ENCODE peak calls at places on chromosomes 12 and 14, in five cellular contexts. C is CD8-positive, alpha-beta T cell; M is mammary epithelial cell; U is AG10803; Y is colonic mucosa. R is an unnamed sample.

GRCh38 chr12:116731801-116732200 is 6.1 kb downstream of the SPRING1 start:
- DNase-seq in M (no peak), C (no peak), U (no peak), Y (no peak), R (no peak)

GRCh38 chr14:22479781-22480464 is 109.1 kb downstream of the DAD1 start:
- DNase-seq in C (no peak), Y (no peak), M (no peak), U (peak; percentile 19), R (no peak)

GRCh38 chr12:49783917-49784676 is 42.7 kb downstream of the TMBIM6 start:
- DNase-seq in M (no peak), Y (no peak), C (no peak), U (peak; percentile 79), R (no peak)

GRCh38 chr12:123771261-123771660 is 9.2 kb downstream of the DNAH10 start:
- DNase-seq in C (no peak), U (no peak), M (no peak), Y (no peak), R (no peak)

GRCh38 chr12:26870491-26871419 is 37.8 kb upstream of the ITPR2 start:
- DNase-seq in U (peak; percentile 52), C (no peak), M (peak; percentile 72), Y (peak; percentile 47), R (no peak)

GRCh38 chr14:73909681-73910080 is 23.0 kb downstream of the ZNF410 start:
- DNase-seq in U (no peak), Y (no peak), C (no peak), M (no peak), R (no peak)

GRCh38 chr14:69487771-69488170 is 3.2 kb downstream of the PLEKHD1 start:
- DNase-seq in U (no peak), C (no peak), Y (no peak), M (no peak), R (no peak)

GRCh38 chr14:77024171-77024627 is 4.3 kb downstream of the IRF2BPL start:
- DNase-seq in Y (peak; percentile 75), C (peak; percentile 66), U (no peak), M (peak; percentile 65), R (no peak)

GRCh38 chr14:81176224-81176623 is 44.5 kb downstream of the GTF2A1 start:
- DNase-seq in C (no peak), Y (no peak), M (no peak), U (no peak), R (no peak)

GRCh38 chr12:9096563-9097176 is 19.0 kb downstream of the A2M start:
- DNase-seq in C (no peak), M (peak; percentile 17), Y (no peak), U (no peak), R (no peak)

GRCh38 chr14:68728342-68729106 is 64.3 kb downstream of the ZFP36L1 start:
- DNase-seq in Y (no peak), C (no peak), M (no peak), U (no peak), R (no peak)

GRCh38 chr12:74365178-74365964 is 172.3 kb upstream of the ATXN7L3B start:
- DNase-seq in M (peak; percentile 34), U (peak; percentile 11), C (no peak), Y (no peak), R (peak; percentile 8)

GRCh38 chr12:116662612-116663144 is 75.2 kb downstream of the SPRING1 start:
- DNase-seq in U (peak; percentile 43), C (no peak), Y (peak; percentile 62), M (peak; percentile 8), R (peak; percentile 8)

GRCh38 chr12:57770734-57771133 is 1.2 kb downstream of the METTL1 start:
- DNase-seq in M (no peak), U (no peak), Y (no peak), C (no peak), R (no peak)

GRCh38 chr14:60931206-60931605 is 49.7 kb downstream of the TRMT5 start:
- DNase-seq in M (no peak), Y (no peak), U (no peak), C (no peak), R (no peak)

GRCh38 chr14:103402700-103403099 is 17.5 kb downstream of the MARK3 start:
- DNase-seq in Y (no peak), U (peak; percentile 23), C (no peak), M (no peak), R (no peak)

GRCh38 chr12:58877243-58877743 is 43.0 kb downstream of the LRIG3 start:
- DNase-seq in Y (peak; percentile 32), C (no peak), M (peak; percentile 97), U (peak; percentile 86), R (no peak)

GRCh38 chr12:68280240-68280639 is 26.8 kb upstream of the IL22 start:
- DNase-seq in U (no peak), C (no peak), M (no peak), Y (no peak), R (no peak)

GRCh38 chr12:53063708-53064612 is 14.1 kb downstream of the TNS2 start:
- DNase-seq in M (no peak), U (peak; percentile 81), Y (peak; percentile 33), C (no peak), R (no peak)

GRCh38 chr12:54649825-54650224 is 1.7 kb upstream of the DCD start:
- DNase-seq in C (no peak), U (no peak), M (no peak), Y (no peak), R (no peak)

GRCh38 chr14:92710001-92710341 is 38.5 kb downstream of the LGMN start:
- DNase-seq in Y (no peak), U (no peak), C (no peak), M (no peak), R (no peak)

GRCh38 chr12:25495336-25496097 is 57.6 kb downstream of the LMNTD1 start:
- DNase-seq in C (no peak), Y (no peak), M (peak; percentile 85), U (peak; percentile 80), R (no peak)

GRCh38 chr14:79783061-79783460 is 428.2 kb downstream of the DIO2 start:
- DNase-seq in C (no peak), Y (no peak), M (no peak), U (no peak), R (no peak)

GRCh38 chr12:116594325-116595038 is 35.3 kb downstream of the MAP1LC3B2 start:
- DNase-seq in U (no peak), C (peak; percentile 78), Y (peak; percentile 35), M (no peak), R (no peak)

GRCh38 chr12:10189653-10190052 is 10.8 kb downstream of the TMEM52B start:
- DNase-seq in Y (no peak), M (no peak), C (no peak), U (peak; percentile 79), R (no peak)

GRCh38 chr14:92785601-92786426 is 8.3 kb upstream of the GOLGA5 start:
- DNase-seq in C (no peak), M (peak; percentile 64), Y (no peak), U (peak; percentile 63), R (no peak)

GRCh38 chr14:52883658-52884057 is 67.2 kb downstream of the FERMT2 start:
- DNase-seq in U (no peak), Y (no peak), C (no peak), M (no peak), R (no peak)

GRCh38 chr14:71725802-71726638 is 206.2 kb upstream of the RGS6 start:
- DNase-seq in C (no peak), Y (no peak), U (peak; percentile 89), M (peak; percentile 70), R (no peak)

GRCh38 chr12:69569236-69569635 is 16.0 kb upstream of the CCT2 start:
- DNase-seq in U (peak; percentile 55), M (peak; percentile 80), Y (no peak), C (no peak), R (no peak)

GRCh38 chr12:21234395-21234794 is 100.3 kb downstream of the SLCO1A2 start:
- DNase-seq in Y (no peak), C (no peak), U (no peak), M (no peak), R (no peak)

GRCh38 chr12:116760621-116761020 is 22.5 kb downstream of the RNFT2 start:
- DNase-seq in C (no peak), M (no peak), U (no peak), Y (no peak), R (no peak)

GRCh38 chr14:24072436-24072835 is 1.1 kb downstream of the CPNE6 start:
- DNase-seq in Y (no peak), M (no peak), U (no peak), C (no peak), R (no peak)

GRCh38 chr12:96258451-96258933 is 64.3 kb downstream of the ELK3 start:
- DNase-seq in U (peak; percentile 84), M (peak; percentile 39), Y (peak; percentile 37), C (no peak), R (no peak)

GRCh38 chr12:110280784-110281548 is at the start of gene ATP2A2:
- DNase-seq in M (peak; percentile 87), C (peak; percentile 93), Y (peak; percentile 90), U (peak; percentile 86), R (peak; percentile 86)
- TF ChIP-seq CTCF in M (no peak), C (no peak), Y (no peak), U (no peak), R (no peak)

GRCh38 chr12:109302358-109302757 is 6.7 kb downstream of the FOXN4 start:
- DNase-seq in Y (no peak), C (no peak), U (no peak), M (peak; percentile 9), R (no peak)
- TF ChIP-seq CTCF in Y (no peak), C (no peak), U (peak; percentile 23), M (peak; percentile 28), R (peak; percentile 30)

DNA sequence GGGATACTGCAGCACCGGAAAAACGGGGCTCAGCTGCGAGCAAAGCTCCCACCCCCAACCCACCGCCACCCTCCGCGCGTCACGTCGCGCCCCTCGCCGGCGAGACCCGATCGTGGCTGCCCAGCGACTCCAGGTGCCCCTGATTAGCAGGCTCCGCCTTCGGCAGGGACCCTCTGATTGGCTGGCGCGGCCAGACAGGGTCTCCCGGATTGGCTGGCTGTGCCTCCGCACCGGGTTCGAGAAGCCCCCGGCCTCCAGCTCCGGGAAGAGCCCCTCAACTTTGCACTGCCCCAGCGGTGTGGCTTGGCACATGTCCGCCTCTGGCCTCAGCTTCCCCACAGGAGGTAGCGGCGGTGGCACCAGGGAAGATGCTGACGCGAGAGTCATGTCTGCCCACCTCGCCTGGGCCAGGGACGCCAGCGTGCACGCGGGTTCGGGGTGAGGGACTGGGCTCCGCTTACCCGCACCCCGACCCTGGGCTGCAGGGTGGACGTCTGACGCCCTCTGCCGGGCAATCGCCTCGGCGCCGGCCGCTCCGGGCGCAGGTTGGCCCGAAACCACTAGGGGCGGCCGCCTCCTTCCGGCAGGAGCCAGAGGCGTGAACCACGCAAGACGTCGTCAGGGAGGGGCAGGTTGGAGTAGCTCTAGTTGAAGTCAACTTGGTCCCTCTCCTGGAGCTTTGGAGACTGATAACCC is 496 bp upstream of the RHOF start:
- DNase-seq in C (peak; percentile 98), Y (peak; percentile 95), U (peak; percentile 89), M (peak; percentile 88), R (peak; percentile 96)
- TF ChIP-seq CTCF in C (peak; percentile 97), Y (peak; percentile 99), U (peak; percentile 92), M (peak; percentile 97), R (peak; percentile 93)

DNA sequence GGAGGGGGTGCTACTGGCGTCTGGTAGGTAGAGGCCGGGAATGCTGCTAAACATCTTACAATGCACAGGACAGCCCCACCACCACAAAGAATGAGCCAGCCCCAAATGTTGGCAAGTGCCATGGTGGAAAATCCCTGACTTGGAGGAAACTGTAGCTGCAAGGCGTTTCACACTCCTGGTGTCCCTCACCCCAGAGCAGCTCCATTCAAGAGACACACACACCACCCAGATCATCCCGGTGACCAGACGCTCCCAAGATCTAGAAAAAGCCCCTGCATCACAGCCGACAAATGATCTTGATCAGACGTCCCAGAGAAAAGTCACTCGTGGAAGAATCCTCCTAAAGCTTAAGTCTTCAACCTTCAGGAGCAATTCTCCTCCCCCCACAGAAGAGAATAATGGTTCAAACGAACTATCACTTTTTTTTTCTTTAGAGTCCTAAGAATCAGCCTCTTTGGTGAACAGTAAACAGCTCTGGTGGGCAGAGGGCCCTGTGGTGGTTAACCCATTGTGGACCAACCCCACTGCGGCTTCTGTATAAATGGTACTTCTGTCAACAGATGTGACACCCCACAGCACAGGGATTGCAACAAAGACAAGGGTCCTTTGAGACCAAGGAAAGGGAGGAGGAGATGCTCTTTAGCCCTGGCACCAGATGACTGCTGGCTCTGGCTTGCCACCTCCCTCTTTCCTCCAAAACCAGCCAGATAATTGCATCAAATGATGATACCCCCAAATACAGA is 2.7 kb downstream of the GLTP start:
- DNase-seq in U (no peak), C (no peak), M (no peak), Y (no peak), R (no peak)
- TF ChIP-seq CTCF in U (no peak), C (no peak), M (no peak), Y (no peak), R (no peak)